ENCODE peak calls at places on chromosome 13, in eight cellular contexts. F, Z, A, U, T, H, S and L are unnamed samples.

GRCh38 chr13:32984857-32985626 is 31.2 kb upstream of the KL start:
- DNase-seq in F (peak; percentile 65), Z (no peak), A (no peak), U (no peak), T (no peak), H (no peak), S (no peak), L (no peak)

GRCh38 chr13:65497265-65497664 is 1732.9 kb downstream of the PCDH9 start:
- DNase-seq in F (peak; percentile 85), Z (no peak), A (no peak), U (no peak), T (no peak), H (no peak), S (peak; percentile 45), L (no peak)

GRCh38 chr13:99650410-99650809 is 149.1 kb downstream of the TM9SF2 start:
- DNase-seq in F (no peak), Z (no peak), A (no peak), U (no peak), T (no peak), H (no peak), S (no peak), L (no peak)

GRCh38 chr13:76522083-76522755 is 364.0 kb downstream of the KCTD12 start:
- DNase-seq in F (no peak), Z (peak; percentile 40), A (no peak), U (no peak), T (no peak), H (no peak), S (peak; percentile 51), L (no peak)

GRCh38 chr13:23384111-23384510 is 49.4 kb downstream of the SACS start:
- DNase-seq in F (peak; percentile 91), Z (no peak), A (no peak), U (no peak), T (peak; percentile 13), H (peak; percentile 55), S (peak; percentile 44), L (no peak)

GRCh38 chr13:29454931-29455481 is 140.5 kb downstream of the SLC7A1 start:
- DNase-seq in F (peak; percentile 75), Z (no peak), A (no peak), U (no peak), T (no peak), H (peak; percentile 40), S (peak; percentile 12), L (no peak)

GRCh38 chr13:32121316-32121715 is 89.7 kb downstream of the FRY start:
- DNase-seq in F (no peak), Z (peak; percentile 34), A (no peak), U (no peak), T (no peak), H (no peak), S (peak; percentile 25), L (no peak)

GRCh38 chr13:100089633-100090032 is 740 bp downstream of the PCCA start:
- DNase-seq in F (peak; percentile 31), Z (no peak), A (no peak), U (no peak), T (no peak), H (no peak), S (peak; percentile 53), L (no peak)

GRCh38 chr13:99398916-99399622 is 91.9 kb upstream of the GPR183 start:
- DNase-seq in F (no peak), Z (no peak), A (no peak), U (no peak), T (no peak), H (no peak), S (no peak), L (no peak)

GRCh38 chr13:68078457-68078856 is 848.3 kb upstream of the PCDH9 start:
- DNase-seq in F (no peak), Z (no peak), A (no peak), U (no peak), T (no peak), H (no peak), S (no peak), L (no peak)

GRCh38 chr13:100818706-100819105 is 144.1 kb upstream of the TMTC4 start:
- DNase-seq in F (no peak), Z (no peak), A (no peak), U (no peak), T (no peak), H (no peak), S (no peak), L (no peak)

GRCh38 chr13:33642374-33643065 is 175.4 kb upstream of the RFC3 start:
- DNase-seq in F (peak; percentile 45), Z (peak; percentile 73), A (no peak), U (no peak), T (no peak), H (no peak), S (peak; percentile 92), L (no peak)

GRCh38 chr13:27133889-27134288 is 37.7 kb downstream of the USP12 start:
- DNase-seq in F (no peak), Z (no peak), A (no peak), U (no peak), T (no peak), H (no peak), S (no peak), L (no peak)

GRCh38 chr13:33249066-33249465 is 36.5 kb downstream of the STARD13 start:
- DNase-seq in F (peak; percentile 86), Z (no peak), A (no peak), U (no peak), T (no peak), H (no peak), S (no peak), L (no peak)

GRCh38 chr13:67045357-67045756 is 184.8 kb downstream of the PCDH9 start:
- DNase-seq in F (no peak), Z (no peak), A (no peak), U (no peak), T (no peak), H (no peak), S (peak; percentile 43), L (no peak)

GRCh38 chr13:99980201-99981114 is 1.1 kb upstream of the ZIC2 start:
- DNase-seq in F (peak; percentile 77), Z (peak; percentile 31), A (no peak), U (no peak), T (peak; percentile 59), H (peak; percentile 64), S (peak; percentile 81), L (peak; percentile 80)

GRCh38 chr13:73967397-73968165 is 166.6 kb downstream of the KLF12 start:
- DNase-seq in F (no peak), Z (no peak), A (no peak), U (no peak), T (no peak), H (peak; percentile 33), S (no peak), L (no peak)

GRCh38 chr13:97982286-97982685 is 28.8 kb downstream of the IPO5 start:
- DNase-seq in F (peak; percentile 24), Z (no peak), A (no peak), U (no peak), T (no peak), H (no peak), S (peak; percentile 17), L (no peak)

GRCh38 chr13:28136916-28137315 is 1.4 kb upstream of the PAN3 start:
- DNase-seq in F (no peak), Z (no peak), A (no peak), U (no peak), T (no peak), H (peak; percentile 25), S (no peak), L (no peak)

GRCh38 chr13:32468502-32469147 is 40.7 kb upstream of the N4BP2L1 start:
- DNase-seq in F (no peak), Z (no peak), A (no peak), U (no peak), T (no peak), H (no peak), S (no peak), L (no peak)